ENCODE peak calls at places on chromosomes 11 and 22, in four cellular contexts. D is AG20443; L is activated CD4-positive, alpha-beta T cell treated with anti-CD3 and anti-CD28 coated beads, Interleukin-2, amount 50 U/mL, for 4 hours; Q is foreskin keratinocyte. R is an unnamed sample.

GRCh38 chr11:76756341-76756771 is 26.8 kb upstream of the TSKU start:
- DNase-seq in D (no peak), L (no peak), Q (no peak), R (no peak)

GRCh38 chr11:113182288-113182687 is 132.1 kb upstream of the TTC12 start:
- DNase-seq in D (no peak), L (no peak), Q (no peak), R (no peak)

GRCh38 chr11:1647901-1648721 is 18.5 kb downstream of the KRTAP5-5 start:
- DNase-seq in D (no peak), L (no peak), Q (no peak), R (no peak)

GRCh38 chr11:57394203-57394602 is 3.8 kb upstream of the PRG2 start:
- DNase-seq in D (no peak), L (no peak), Q (no peak), R (no peak)

GRCh38 chr11:116787786-116788486 is at the start of gene ZPR1:
- DNase-seq in D (peak), L (peak), Q (no peak), R (peak)

GRCh38 chr22:42316988-42317387 is 46.5 kb upstream of the TCF20 start:
- DNase-seq in D (peak), L (peak), Q (peak), R (no peak)

GRCh38 chr11:18723991-18724390 is 2.0 kb downstream of the IGSF22 start:
- DNase-seq in D (no peak), L (no peak), Q (no peak), R (no peak)

GRCh38 chr11:112255075-112255739 is 5.5 kb downstream of the PLET1 start:
- DNase-seq in D (peak), L (no peak), Q (no peak), R (no peak)

GRCh38 chr22:38310518-38311330 is 6.5 kb downstream of the CSNK1E start:
- DNase-seq in D (peak), L (no peak), Q (no peak), R (no peak)

GRCh38 chr11:47971501-47971900 is 8.9 kb upstream of the PTPRJ start:
- DNase-seq in D (no peak), L (no peak), Q (no peak), R (no peak)

GRCh38 chr22:41951898-41952474 is at the start of gene SMIM45:
- DNase-seq in D (no peak), L (no peak), Q (no peak), R (no peak)

GRCh38 chr11:92881940-92882339 is 87.5 kb upstream of the MTNR1B start:
- DNase-seq in D (no peak), L (no peak), Q (no peak), R (no peak)

GRCh38 chr22:46115388-46115678 is 35.0 kb upstream of the PPARA start:
- DNase-seq in D (no peak), L (no peak), Q (no peak), R (no peak)

GRCh38 chr11:128881221-128881620 is 9.9 kb upstream of the KCNJ5 start:
- DNase-seq in D (no peak), L (no peak), Q (no peak), R (no peak)

GRCh38 chr11:7612056-7612660 is 61.1 kb downstream of the CYB5R2 start:
- DNase-seq in D (no peak), L (no peak), Q (no peak), R (no peak)

GRCh38 chr11:9302448-9302847 is 11.9 kb downstream of the TMEM41B start:
- DNase-seq in D (peak), L (no peak), Q (no peak), R (no peak)

GRCh38 chr11:61645179-61645868 is 34.9 kb upstream of the DAGLA start:
- DNase-seq in D (no peak), L (no peak), Q (no peak), R (no peak)

GRCh38 chr22:44091021-44091721 is 67.1 kb downstream of the PARVB start:
- DNase-seq in D (no peak), L (peak), Q (no peak), R (no peak)

GRCh38 chr22:26599505-26599904 is 9.6 kb upstream of the TPST2 start:
- DNase-seq in D (no peak), L (no peak), Q (no peak), R (no peak)

GRCh38 chr11:112453601-112454577 is 193.2 kb upstream of the PLET1 start:
- DNase-seq in D (peak), L (peak), Q (no peak), R (no peak)

GRCh38 chr11:23211221-23211620 is 350.9 kb upstream of the CCDC179 start:
- DNase-seq in D (no peak), L (no peak), Q (peak), R (no peak)

GRCh38 chr11:134537296-134537695 is 125.3 kb upstream of the B3GAT1 start:
- DNase-seq in D (no peak), L (no peak), Q (no peak), R (peak)

GRCh38 chr22:50521710-50522109 is 3.7 kb downstream of the SCO2 start:
- DNase-seq in D (no peak), L (no peak), Q (no peak), R (no peak)

GRCh38 chr11:12216542-12217422 is 106.4 kb downstream of the MICAL2 start:
- DNase-seq in D (no peak), L (no peak), Q (no peak), R (no peak)

GRCh38 chr22:36017661-36018091 is 10.9 kb downstream of the RBFOX2 start:
- DNase-seq in D (no peak), L (no peak), Q (no peak), R (no peak)

GRCh38 chr11:1870721-1871466 is 18.0 kb downstream of the LSP1 start:
- DNase-seq in D (peak), L (peak), Q (no peak), R (no peak)

GRCh38 chr11:47296045-47296444 is 26.1 kb downstream of the MADD start:
- DNase-seq in D (no peak), L (no peak), Q (no peak), R (no peak)

GRCh38 chr11:91997178-91997577 is 227.4 kb upstream of the FAT3 start:
- DNase-seq in D (no peak), L (no peak), Q (no peak), R (no peak)

GRCh38 chr11:2713721-2714462 is 14.1 kb upstream of the KCNQ1OT1 start:
- DNase-seq in D (no peak), L (no peak), Q (no peak), R (no peak)

GRCh38 chr11:17506942-17507341 is 30.3 kb upstream of the ABCC8 start:
- DNase-seq in D (no peak), L (no peak), Q (no peak), R (no peak)

GRCh38 chr11:15800121-15800800 is 556.1 kb downstream of the SOX6 start:
- DNase-seq in D (peak), L (no peak), Q (peak), R (peak)

GRCh38 chr11:113474362-113475159 is 637 bp downstream of the DRD2 start:
- DNase-seq in D (peak), L (peak), Q (peak), R (no peak)

GRCh38 chr11:103035656-103036434 is 56.1 kb downstream of the DCUN1D5 start:
- DNase-seq in D (peak), L (peak), Q (peak), R (no peak)

GRCh38 chr11:120326228-120326627 is 1.1 kb downstream of the TLCD5 start:
- DNase-seq in D (no peak), L (no peak), Q (no peak), R (no peak)